ENCODE peak calls at places on chromosomes 6 and 20, in four cellular contexts. G, K, T and F are unnamed samples.

GRCh38 chr6:127484207-127484858 is 25.1 kb upstream of the KIAA0408 start:
- DNase-seq in G (no peak), K (peak; percentile 32), T (no peak), F (peak; percentile 44)

GRCh38 chr20:24950128-24950835 is 1.2 kb downstream of the CST7 start:
- DNase-seq in G (no peak), K (no peak), T (no peak), F (no peak)

GRCh38 chr6:45116714-45117410 is 211.3 kb upstream of the RUNX2 start:
- DNase-seq in G (no peak), K (peak; percentile 79), T (no peak), F (no peak)

GRCh38 chr6:165656581-165657324 is 6.3 kb downstream of the PDE10A start:
- DNase-seq in G (no peak), K (no peak), T (no peak), F (no peak)

GRCh38 chr6:72245565-72245964 is 359.2 kb downstream of the RIMS1 start:
- DNase-seq in G (no peak), K (no peak), T (no peak), F (peak; percentile 2)

GRCh38 chr6:28772480-28773381 is 151.1 kb downstream of the TRIM27 start:
- DNase-seq in G (no peak), K (no peak), T (no peak), F (no peak)

GRCh38 chr20:17925300-17925939 is 43.2 kb downstream of the SNX5 start:
- DNase-seq in G (no peak), K (no peak), T (peak; percentile 78), F (no peak)

GRCh38 chr6:34005845-34006644 is 139.8 kb downstream of the GRM4 start:
- DNase-seq in G (no peak), K (no peak), T (no peak), F (no peak)

GRCh38 chr6:9204171-9204570 is 768.8 kb upstream of the SLC35B3 start:
- DNase-seq in G (no peak), K (peak; percentile 90), T (no peak), F (peak; percentile 67)

GRCh38 chr20:57601737-57602136 is 18.5 kb downstream of the ZBP1 start:
- DNase-seq in G (no peak), K (no peak), T (no peak), F (no peak)

GRCh38 chr6:110491644-110492317 is 15.4 kb upstream of the SLC22A16 start:
- DNase-seq in G (no peak), K (no peak), T (no peak), F (peak; percentile 22)

GRCh38 chr6:133951881-133952814 is 876 bp upstream of the TBPL1 start:
- DNase-seq in G (peak; percentile 51), K (peak; percentile 49), T (peak; percentile 80), F (peak; percentile 45)

GRCh38 chr20:10414982-10415650 is 18.9 kb downstream of the MKKS start:
- DNase-seq in G (no peak), K (peak; percentile 11), T (no peak), F (peak; percentile 9)

GRCh38 chr6:48449002-48449401 is 338.0 kb upstream of the PTCHD4 start:
- DNase-seq in G (no peak), K (no peak), T (no peak), F (no peak)

GRCh38 chr6:5994234-5994998 is 12.3 kb downstream of the NRN1 start:
- DNase-seq in G (no peak), K (no peak), T (no peak), F (no peak)

GRCh38 chr6:93139408-93140081 is 279.8 kb downstream of the EPHA7 start:
- DNase-seq in G (no peak), K (no peak), T (no peak), F (peak; percentile 1)

GRCh38 chr20:50758469-50758868 is 27.1 kb downstream of the PARD6B start:
- DNase-seq in G (no peak), K (no peak), T (no peak), F (no peak)

GRCh38 chr6:42281570-42281969 is 63.9 kb upstream of the MRPS10 start:
- DNase-seq in G (no peak), K (no peak), T (no peak), F (no peak)

GRCh38 chr6:121838842-121839241 is 403.4 kb downstream of the GJA1 start:
- DNase-seq in G (no peak), K (peak; percentile 53), T (peak; percentile 35), F (no peak)

GRCh38 chr6:112501705-112502104 is 154.6 kb downstream of the RFPL4B start:
- DNase-seq in G (peak; percentile 53), K (no peak), T (peak; percentile 84), F (no peak)

GRCh38 chr6:33815854-33816253 is 12.1 kb upstream of the MLN start:
- DNase-seq in G (peak; percentile 56), K (peak; percentile 21), T (no peak), F (peak; percentile 75)

GRCh38 chr6:144286503-144287393 is 1.6 kb downstream of the UTRN start:
- DNase-seq in G (no peak), K (peak; percentile 81), T (peak; percentile 76), F (no peak)

GRCh38 chr6:62714112-62714511 is 428.1 kb upstream of the KHDRBS2 start:
- DNase-seq in G (no peak), K (no peak), T (no peak), F (no peak)

GRCh38 chr20:16301981-16302380 is 271.3 kb downstream of the KIF16B start:
- DNase-seq in G (no peak), K (no peak), T (no peak), F (no peak)

GRCh38 chr6:47631248-47632196 is 66.9 kb upstream of the ADGRF4 start:
- DNase-seq in G (peak; percentile 31), K (peak; percentile 56), T (peak; percentile 55), F (peak; percentile 69)

GRCh38 chr6:146543940-146544661 is 468 bp downstream of the RAB32 start:
- DNase-seq in G (no peak), K (peak; percentile 35), T (peak; percentile 75), F (peak; percentile 7)

GRCh38 chr6:104639671-104640070 is 220.0 kb downstream of the HACE1 start:
- DNase-seq in G (no peak), K (no peak), T (no peak), F (no peak)

GRCh38 chr6:20919677-20920385 is 385.6 kb downstream of the CDKAL1 start:
- DNase-seq in G (no peak), K (no peak), T (no peak), F (no peak)

GRCh38 chr6:3744211-3744900 is 7.2 kb downstream of the PXDC1 start:
- DNase-seq in G (no peak), K (peak; percentile 64), T (no peak), F (no peak)

GRCh38 chr6:39054577-39055142 is 6.1 kb downstream of the GLP1R start:
- DNase-seq in G (no peak), K (no peak), T (no peak), F (no peak)

GRCh38 chr6:167652701-167653095 is 174.0 kb upstream of the AFDN start:
- DNase-seq in G (no peak), K (no peak), T (no peak), F (no peak)

GRCh38 chr6:43817192-43817591 is 47.2 kb downstream of the VEGFA start:
- DNase-seq in G (no peak), K (peak; percentile 55), T (peak; percentile 75), F (no peak)

GRCh38 chr6:84441456-84441855 is 214.0 kb upstream of the CEP162 start:
- DNase-seq in G (no peak), K (peak; percentile 21), T (no peak), F (no peak)

GRCh38 chr6:26022166-26022510 is 59.5 kb downstream of the TRIM38 start:
- DNase-seq in G (peak; percentile 40), K (peak; percentile 74), T (peak; percentile 82), F (no peak)